ENCODE peak calls at places on chromosomes 11 and 22, in seven cellular contexts. X, N, Q, W, U, T and Z are unnamed samples.

GRCh38 chr11:24738972-24739371 is 242.1 kb downstream of the LUZP2 start:
- DNase-seq in U (no peak), W (no peak), Q (no peak), T (no peak), X (no peak), N (no peak), Z (no peak)

GRCh38 chr22:27206001-27206746 is 548.8 kb downstream of the MIAT start:
- DNase-seq in Q (no peak), T (no peak), U (no peak), X (no peak), N (no peak), W (no peak), Z (no peak)

GRCh38 chr11:126407101-126407521 is 51.6 kb downstream of the ST3GAL4 start:
- DNase-seq in Q (no peak), W (no peak), X (no peak), U (no peak), N (no peak), T (no peak), Z (no peak)

GRCh38 chr11:18063131-18063530 is 17.1 kb upstream of the TPH1 start:
- DNase-seq in N (peak), U (no peak), T (no peak), X (no peak), Q (no peak), W (no peak), Z (no peak)

GRCh38 chr11:44280257-44280656 is 29.7 kb downstream of the ALX4 start:
- DNase-seq in T (no peak), N (no peak), X (no peak), W (no peak), U (no peak), Q (no peak), Z (peak)

GRCh38 chr22:46010951-46011626 is 34.1 kb upstream of the WNT7B start:
- DNase-seq in X (no peak), Q (no peak), W (no peak), U (no peak), T (no peak), N (peak), Z (peak)

GRCh38 chr11:123321641-123322040 is 108.4 kb upstream of the GRAMD1B start:
- DNase-seq in X (no peak), W (no peak), U (no peak), Q (no peak), N (no peak), T (no peak), Z (no peak)

GRCh38 chr22:47379037-47379436 is 616.6 kb downstream of the TBC1D22A start:
- DNase-seq in X (no peak), N (no peak), W (no peak), U (no peak), T (no peak), Q (no peak), Z (no peak)

GRCh38 chr22:43734370-43735005 is 77.6 kb downstream of the EFCAB6 start:
- DNase-seq in X (no peak), N (no peak), U (no peak), W (no peak), Q (no peak), T (peak), Z (no peak)

GRCh38 chr11:2436521-2437031 is 7.7 kb downstream of the TRPM5 start:
- DNase-seq in N (no peak), Q (no peak), W (no peak), X (no peak), U (no peak), T (no peak), Z (no peak)

GRCh38 chr11:118488480-118489109 is 38.7 kb upstream of the TTC36 start:
- DNase-seq in T (no peak), Q (peak), U (peak), X (peak), N (peak), W (no peak), Z (peak)

GRCh38 chr11:88246680-88247079 is 71.4 kb upstream of the RAB38 start:
- DNase-seq in Q (peak), X (no peak), W (no peak), N (no peak), T (no peak), U (no peak), Z (no peak)

GRCh38 chr11:10526974-10527918 is 13.7 kb downstream of the RNF141 start:
- DNase-seq in U (no peak), T (no peak), X (no peak), N (no peak), Q (peak), W (no peak), Z (no peak)

GRCh38 chr11:75591966-75592365 is 29.9 kb downstream of the SERPINH1 start:
- DNase-seq in U (no peak), Q (no peak), X (no peak), N (no peak), T (no peak), W (no peak), Z (no peak)

GRCh38 chr11:64226507-64227051 is 505 bp downstream of the NUDT22 start:
- DNase-seq in X (no peak), N (peak), W (no peak), Q (no peak), T (no peak), U (peak), Z (peak)

GRCh38 chr11:126007263-126007662 is 55.4 kb downstream of the CDON start:
- DNase-seq in X (peak), U (no peak), N (no peak), T (no peak), W (no peak), Q (peak), Z (no peak)

GRCh38 chr22:50148991-50149721 is 21.4 kb upstream of the PANX2 start:
- DNase-seq in T (no peak), X (no peak), Q (peak), U (peak), W (no peak), N (peak), Z (no peak)

GRCh38 chr22:30238661-30239420 is 7.7 kb downstream of the LIF start:
- DNase-seq in W (no peak), U (peak), N (no peak), Q (peak), X (peak), T (peak), Z (peak)

GRCh38 chr22:47822459-47822858 is 1060.0 kb downstream of the TBC1D22A start:
- DNase-seq in X (no peak), Q (no peak), U (no peak), T (no peak), W (no peak), N (no peak), Z (no peak)

GRCh38 chr11:59197990-59198389 is 14.7 kb downstream of the MPEG1 start:
- DNase-seq in T (no peak), Q (no peak), N (peak), U (no peak), W (peak), X (peak), Z (peak)

DNA sequence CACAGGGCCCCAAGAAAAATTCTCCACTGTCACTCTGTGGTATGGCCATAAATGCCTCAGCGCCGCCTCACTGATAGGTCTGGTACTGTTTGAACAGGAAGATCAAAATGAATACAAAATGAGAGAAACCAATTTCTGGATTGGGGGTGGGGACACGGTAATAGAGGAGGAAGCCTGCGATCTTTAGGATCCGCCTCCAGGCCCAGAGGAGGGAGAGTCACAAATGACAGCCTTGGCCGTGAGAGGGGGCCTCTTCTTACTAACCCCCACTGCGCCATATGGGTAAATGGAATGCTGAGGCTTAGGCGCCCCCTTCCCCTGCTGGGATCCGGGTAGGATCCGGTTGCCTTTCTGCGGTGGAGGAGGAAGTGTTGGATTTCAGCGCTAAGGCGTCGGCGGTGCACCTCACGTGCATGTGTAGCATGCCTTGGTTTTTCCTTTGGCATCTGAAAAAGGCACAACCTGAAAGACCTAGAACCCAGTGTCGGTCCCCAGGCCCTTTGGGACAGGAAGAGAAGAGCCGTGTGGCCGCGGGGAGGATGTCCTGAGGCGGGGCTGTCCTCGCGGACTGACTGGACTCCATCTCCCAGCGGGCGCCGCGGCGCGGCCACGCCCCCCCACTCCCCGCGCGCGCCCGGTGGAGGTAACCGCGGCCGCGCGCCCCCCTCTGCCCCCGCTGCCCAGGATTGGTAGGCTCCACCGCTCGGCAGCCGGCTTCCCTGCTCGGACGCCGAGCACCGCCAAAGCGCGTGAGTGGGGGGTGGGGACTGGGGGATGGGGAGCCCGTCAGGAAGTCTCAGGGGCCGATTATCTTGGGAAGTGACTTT is 718 bp upstream of the MADD start:
- DNase-seq in W (peak), X (peak), N (peak), Q (peak), T (peak), U (peak), Z (peak)
- TF ChIP-seq EP300 in W (no peak), X (no peak), N (peak), Q (no peak), T (no peak), U (no peak), Z (no peak)

GRCh38 chr22:41974691-41975290 is 5.5 kb downstream of the SEPTIN3 start:
- DNase-seq in X (no peak), Q (no peak), W (no peak), N (no peak), T (no peak), U (no peak), Z (no peak)

GRCh38 chr22:41975299-41976069 is 6.2 kb downstream of the SEPTIN3 start:
- DNase-seq in W (no peak), N (no peak), U (no peak), X (no peak), Q (no peak), T (no peak), Z (no peak)

GRCh38 chr22:41976961-41977566 is 7.8 kb downstream of the SEPTIN3 start:
- DNase-seq in Q (no peak), U (no peak), X (no peak), N (no peak), W (no peak), T (no peak), Z (no peak)

GRCh38 chr22:41978732-41979131 is 9.5 kb downstream of the SEPTIN3 start:
- DNase-seq in Q (no peak), W (no peak), N (no peak), X (no peak), U (no peak), T (no peak), Z (no peak)

DNA sequence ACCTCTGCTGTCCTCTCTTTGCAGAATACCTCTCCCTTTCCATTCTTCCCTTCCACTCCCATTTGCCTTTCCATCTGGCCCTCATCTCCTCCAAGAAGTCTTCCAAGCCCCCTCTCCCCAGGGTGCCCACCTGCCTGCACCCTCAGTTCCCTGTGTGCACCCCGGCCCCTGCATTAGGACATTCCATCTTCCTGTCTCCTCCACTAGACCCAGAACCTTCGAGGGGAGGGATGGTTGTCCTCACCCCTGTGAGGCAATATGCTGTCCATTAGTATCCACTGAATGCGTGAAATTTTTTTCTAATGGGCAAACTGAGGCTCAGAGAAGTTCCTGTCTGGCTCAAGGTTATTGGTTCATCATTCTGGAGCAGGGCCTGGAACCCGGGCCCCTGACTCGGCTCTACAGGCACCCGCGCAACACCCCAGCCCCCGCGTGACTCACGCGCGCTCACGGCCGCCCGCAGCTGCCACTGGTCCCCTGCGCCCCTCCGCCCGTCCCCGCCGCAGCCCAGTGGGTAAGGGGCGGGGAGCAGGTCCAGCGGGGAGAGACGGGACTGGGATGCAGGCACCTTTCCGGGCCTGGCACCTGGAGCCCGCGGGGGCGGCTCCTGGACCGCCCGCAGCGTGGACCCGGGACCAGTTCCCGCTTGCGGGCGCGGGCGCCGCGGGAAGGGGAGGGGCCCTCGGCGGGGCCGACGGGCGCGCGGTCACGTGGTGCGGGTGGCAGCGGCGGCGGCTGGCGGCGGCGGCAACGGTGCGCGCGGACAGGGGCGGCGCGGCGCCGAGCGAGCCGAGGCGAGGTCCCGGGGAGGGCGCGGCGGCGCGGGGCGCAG is 7.0 kb downstream of the SEPTIN3 start:
- DNase-seq in W (no peak), N (peak), Q (no peak), X (no peak), U (peak), T (no peak), Z (no peak)
- TF ChIP-seq EP300 in W (no peak), N (no peak), Q (no peak), X (no peak), U (no peak), T (no peak), Z (no peak)

GRCh38 chr11:129445226-129445625 is 69.6 kb downstream of the BARX2 start:
- DNase-seq in N (no peak), Q (no peak), X (no peak), T (no peak), U (no peak), W (no peak), Z (no peak)

GRCh38 chr11:129444274-129444673 is 68.6 kb downstream of the BARX2 start:
- DNase-seq in X (no peak), W (no peak), T (peak), Q (no peak), N (no peak), U (no peak), Z (no peak)

GRCh38 chr11:129440028-129440630 is 64.5 kb downstream of the BARX2 start:
- DNase-seq in T (no peak), U (no peak), W (no peak), X (no peak), N (no peak), Q (peak), Z (no peak)

GRCh38 chr11:129446572-129446971 is 70.9 kb downstream of the BARX2 start:
- DNase-seq in U (no peak), X (no peak), W (no peak), T (peak), N (no peak), Q (no peak), Z (no peak)

GRCh38 chr11:129442171-129442570 is 66.5 kb downstream of the BARX2 start:
- DNase-seq in U (no peak), X (no peak), Q (no peak), N (no peak), W (no peak), T (peak), Z (no peak)
- TF ChIP-seq EP300 in U (no peak), X (no peak), Q (no peak), N (no peak), W (no peak), T (no peak), Z (no peak)

DNA sequence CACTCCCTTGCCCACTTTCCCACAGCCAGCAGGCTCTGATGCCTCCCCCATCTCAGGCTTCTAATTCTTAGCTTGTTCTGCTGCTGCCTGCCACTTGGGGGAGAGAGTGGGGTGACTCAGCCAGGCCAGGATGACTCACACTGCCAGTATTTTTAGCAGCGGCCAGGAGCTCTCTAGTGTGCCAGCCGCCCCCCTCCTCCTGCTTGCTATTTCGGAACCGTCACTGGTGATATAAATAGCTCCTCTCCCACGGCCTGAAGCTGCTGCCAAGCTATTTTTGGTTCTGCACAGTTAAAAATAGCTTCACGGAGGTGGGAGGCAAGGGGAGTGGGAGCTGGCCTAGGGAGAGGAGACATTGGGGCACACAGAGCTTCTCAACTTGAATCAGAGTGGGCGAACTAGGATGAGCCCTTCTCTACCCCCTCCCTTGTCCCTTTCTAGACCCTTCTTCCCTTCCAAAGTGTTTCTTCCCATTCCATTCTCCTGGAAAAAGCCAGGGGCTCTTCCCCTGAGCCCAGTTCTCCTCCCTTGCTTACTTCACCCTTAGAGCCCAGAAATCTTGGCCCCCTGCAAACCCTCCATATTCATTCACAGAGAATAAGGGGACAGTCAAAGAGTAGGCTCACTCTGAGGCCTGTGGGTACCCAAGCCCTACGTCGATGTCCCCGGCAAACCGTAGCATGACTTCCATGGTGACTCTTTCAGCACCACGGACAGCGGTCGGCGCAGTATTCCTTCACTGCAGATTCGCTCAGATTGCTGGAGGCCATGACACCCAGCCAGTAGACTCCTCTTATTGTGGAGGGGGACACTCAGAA is 2.5 kb upstream of the NPAS4 start:
- DNase-seq in N (peak), X (peak), T (no peak), U (peak), Q (peak), W (no peak), Z (peak)
- TF ChIP-seq EP300 in N (no peak), X (no peak), T (peak), U (peak), Q (no peak), W (no peak), Z (peak)

GRCh38 chr22:23184100-23184763 is 3.9 kb downstream of the BCR start:
- DNase-seq in U (no peak), W (no peak), T (no peak), X (no peak), N (no peak), Q (no peak), Z (no peak)

GRCh38 chr22:23183107-23183698 is 2.9 kb downstream of the BCR start:
- DNase-seq in W (peak), X (peak), T (no peak), Q (no peak), N (peak), U (peak), Z (no peak)

GRCh38 chr22:23181763-23182288 is 1.5 kb downstream of the BCR start:
- DNase-seq in U (no peak), N (no peak), W (no peak), Q (no peak), T (no peak), X (no peak), Z (no peak)

GRCh38 chr22:23180893-23181762 is 819 bp downstream of the BCR start:
- DNase-seq in T (no peak), X (no peak), N (no peak), U (peak), Q (peak), W (no peak), Z (no peak)

DNA sequence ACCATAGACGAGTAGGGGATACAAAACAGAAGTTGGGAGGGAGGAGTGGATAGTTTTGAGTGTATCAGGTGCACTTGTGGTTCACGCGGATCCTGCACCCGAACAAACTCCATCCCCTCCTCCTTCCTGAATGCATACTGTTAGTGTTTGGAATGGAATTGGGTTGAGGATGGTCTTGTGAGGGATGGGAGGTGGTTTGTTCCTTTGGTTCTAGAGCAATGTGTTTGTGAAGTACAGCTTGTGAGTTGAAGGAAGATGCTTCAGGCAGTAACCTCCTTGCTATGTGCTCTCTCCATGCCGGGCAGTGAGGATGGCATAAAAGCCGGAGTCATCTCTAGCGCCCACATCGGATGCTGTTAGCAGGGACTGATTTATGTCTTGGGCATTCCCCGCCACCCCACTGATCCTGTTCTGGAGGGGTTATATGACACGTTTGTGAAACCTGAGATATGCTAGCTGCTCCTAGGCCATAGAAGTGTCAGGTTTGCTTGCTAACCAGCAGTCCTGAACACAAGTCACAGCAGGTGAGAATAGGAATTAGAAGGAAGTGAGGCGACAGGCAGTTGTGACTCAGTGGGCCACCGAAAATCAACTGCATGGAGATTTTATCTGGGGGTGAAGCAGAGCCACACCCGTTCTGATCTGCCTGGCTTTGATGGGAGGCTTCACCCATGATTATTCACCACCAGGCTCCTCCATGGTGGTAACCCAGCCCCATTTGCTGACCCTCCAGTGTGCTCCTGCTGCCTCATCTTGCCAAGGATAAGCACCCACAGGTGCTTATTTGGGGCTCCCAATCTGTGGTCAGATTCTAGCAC is 2.2 kb downstream of the BCR start:
- DNase-seq in U (no peak), N (no peak), Q (no peak), T (no peak), X (no peak), W (no peak), Z (no peak)
- TF ChIP-seq EP300 in U (no peak), N (no peak), Q (no peak), T (no peak), X (no peak), W (no peak), Z (no peak)

DNA sequence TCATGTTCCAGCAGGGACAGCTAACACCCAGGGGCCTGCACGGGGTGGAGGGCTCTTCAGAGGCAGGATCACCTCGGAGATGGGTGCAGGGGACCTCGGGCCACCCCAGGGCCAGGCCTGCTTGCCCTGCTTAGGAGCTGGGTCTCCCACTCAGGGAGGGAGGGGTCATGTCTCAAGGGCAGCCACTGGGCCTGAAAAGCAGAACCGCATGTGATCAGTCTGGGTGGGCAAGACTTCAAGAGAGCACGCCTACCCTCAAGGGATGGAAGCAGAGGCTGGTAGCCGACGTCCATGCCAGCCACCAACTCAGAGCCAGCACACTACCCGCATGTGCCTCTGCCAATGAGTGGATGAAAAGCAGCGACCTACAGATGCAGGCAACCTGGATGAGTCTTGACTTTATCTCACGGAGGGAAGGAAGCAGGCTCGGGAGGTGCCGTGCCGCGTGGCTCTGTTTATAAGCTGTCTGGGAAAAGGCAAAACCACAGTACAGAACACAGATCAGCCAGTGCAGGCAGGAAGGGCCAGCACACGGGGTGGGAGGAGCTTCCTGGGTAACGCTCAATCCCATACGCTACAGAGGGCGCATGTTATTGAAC is 16.0 kb downstream of the TBX1 start:
- DNase-seq in X (no peak), W (no peak), Q (no peak), U (no peak), N (no peak), T (no peak), Z (no peak)
- TF ChIP-seq EP300 in X (no peak), W (no peak), Q (no peak), U (no peak), N (no peak), T (no peak), Z (no peak)